ENCODE peak calls at places on chromosomes 12 and 14, in nine cellular contexts. D is retina; S is hepatocyte; I is kidney tubule cell; J is uterus; N is aorta; F is T-helper 2 cell; E is stimulated activated CD4-positive, alpha-beta T cell treated with anti-CD3 and anti-CD28 coated beads, Interleukin-1b, Interleukin-23, amount 100 ng/mL, for 48 hours; G is GM03348. T is an unnamed sample.
A peak's percentile ranks its signal among the peaks of the same experiment; 100 is the strongest.

GRCh38 chr12:88406905-88407304 is 173.4 kb downstream of the KITLG start:
- DNase-seq in D (no peak), S (no peak), I (no peak), J (no peak), N (no peak), F (no peak), E (no peak), G (no peak), T (no peak)

GRCh38 chr12:50353869-50354593 is 42.4 kb downstream of the FAM186A start:
- DNase-seq in D (no peak), S (no peak), I (no peak), J (no peak), N (no peak), F (no peak), E (no peak), G (no peak), T (no peak)

GRCh38 chr14:74846168-74846567 is 29.8 kb downstream of the PROX2 start:
- DNase-seq in D (no peak), S (peak; percentile 15), I (no peak), J (no peak), N (no peak), F (no peak), E (no peak), G (peak; percentile 43), T (no peak)

GRCh38 chr12:101855364-101855884 is 22.0 kb upstream of the DRAM1 start:
- DNase-seq in D (no peak), S (peak; percentile 36), I (no peak), J (no peak), N (no peak), F (no peak), E (no peak), G (no peak), T (peak; percentile 83)

GRCh38 chr12:28937196-28937595 is 211.9 kb upstream of the FAR2 start:
- DNase-seq in D (no peak), S (no peak), I (peak; percentile 66), J (no peak), N (no peak), F (no peak), E (no peak), G (peak; percentile 54), T (peak; percentile 93)

GRCh38 chr14:26200675-26201074 is 397.2 kb downstream of the NOVA1 start:
- DNase-seq in D (no peak), S (no peak), I (peak; percentile 78), J (no peak), N (no peak), F (no peak), E (no peak), G (peak; percentile 8), T (peak; percentile 59)

GRCh38 chr12:105219261-105220018 is 16.5 kb downstream of the APPL2 start:
- DNase-seq in D (no peak), S (no peak), I (no peak), J (no peak), N (no peak), F (no peak), E (no peak), G (no peak), T (no peak)

GRCh38 chr12:6888360-6888759 is 15.3 kb upstream of the SPSB2 start:
- DNase-seq in D (no peak), S (no peak), I (no peak), J (no peak), N (no peak), F (no peak), E (no peak), G (no peak), T (peak; percentile 52)

GRCh38 chr12:68772714-68773113 is 26.7 kb downstream of the SLC35E3 start:
- DNase-seq in D (no peak), S (no peak), I (no peak), J (no peak), N (no peak), F (no peak), E (no peak), G (no peak), T (no peak)

GRCh38 chr14:100381386-100382105 is 58.4 kb downstream of the SLC25A47 start:
- DNase-seq in D (no peak), S (no peak), I (no peak), J (no peak), N (no peak), F (no peak), E (no peak), G (no peak), T (no peak)

GRCh38 chr14:67426161-67426560 is 14.2 kb upstream of the PLEK2 start:
- DNase-seq in D (no peak), S (no peak), I (no peak), J (no peak), N (peak; percentile 31), F (no peak), E (no peak), G (no peak), T (no peak)

GRCh38 chr12:121958521-121959240 is 40.3 kb downstream of the CFAP251 start:
- DNase-seq in D (peak; percentile 28), S (no peak), I (no peak), J (no peak), N (no peak), F (no peak), E (no peak), G (peak; percentile 20), T (no peak)

GRCh38 chr14:101630056-101630960 is 69.0 kb downstream of the DIO3 start:
- DNase-seq in D (no peak), S (no peak), I (no peak), J (no peak), N (no peak), F (no peak), E (no peak), G (no peak), T (no peak)

GRCh38 chr14:68608235-68608962 is 184.5 kb downstream of the ZFP36L1 start:
- DNase-seq in D (no peak), S (no peak), I (no peak), J (peak; percentile 22), N (no peak), F (no peak), E (no peak), G (no peak), T (no peak)

GRCh38 chr12:21945002-21945401 is 3.8 kb upstream of the ABCC9 start:
- DNase-seq in D (no peak), S (no peak), I (no peak), J (no peak), N (no peak), F (no peak), E (no peak), G (no peak), T (peak; percentile 28)

GRCh38 chr14:98984719-98985041 is 287.3 kb downstream of the BCL11B start:
- DNase-seq in D (no peak), S (no peak), I (no peak), J (no peak), N (no peak), F (peak; percentile 69), E (peak; percentile 73), G (no peak), T (no peak)

GRCh38 chr14:92436115-92436776 is 77.3 kb upstream of the RIN3 start:
- DNase-seq in D (no peak), S (no peak), I (no peak), J (no peak), N (peak; percentile 10), F (no peak), E (no peak), G (no peak), T (no peak)

GRCh38 chr12:108442077-108442476 is 73.0 kb upstream of the FICD start:
- DNase-seq in D (no peak), S (no peak), I (no peak), J (no peak), N (no peak), F (no peak), E (no peak), G (no peak), T (no peak)

GRCh38 chr12:129844662-129845061 is 59.2 kb downstream of the TMEM132D start:
- DNase-seq in D (no peak), S (no peak), I (peak; percentile 67), J (no peak), N (no peak), F (no peak), E (no peak), G (no peak), T (no peak)

GRCh38 chr12:125187780-125188741 is 122.8 kb downstream of the AACS start:
- DNase-seq in D (peak; percentile 54), S (no peak), I (no peak), J (no peak), N (no peak), F (no peak), E (no peak), G (no peak), T (no peak)

GRCh38 chr12:111453071-111453989 is 47.6 kb downstream of the SH2B3 start:
- DNase-seq in D (no peak), S (no peak), I (no peak), J (no peak), N (no peak), F (no peak), E (no peak), G (peak; percentile 1), T (no peak)

GRCh38 chr12:85413266-85413665 is 133.2 kb downstream of the ALX1 start:
- DNase-seq in D (no peak), S (no peak), I (no peak), J (no peak), N (no peak), F (no peak), E (no peak), G (no peak), T (peak; percentile 16)

GRCh38 chr12:107302649-107303386 is 209.5 kb upstream of the CRY1 start:
- DNase-seq in D (no peak), S (no peak), I (peak; percentile 58), J (no peak), N (no peak), F (no peak), E (no peak), G (no peak), T (peak; percentile 49)

GRCh38 chr12:86772688-86773087 is 516.5 kb upstream of the MGAT4C start:
- DNase-seq in D (no peak), S (no peak), I (peak; percentile 26), J (no peak), N (no peak), F (no peak), E (no peak), G (no peak), T (peak; percentile 78)

GRCh38 chr12:105836235-105836634 is 302.5 kb downstream of the NUAK1 start:
- DNase-seq in D (no peak), S (no peak), I (no peak), J (no peak), N (no peak), F (no peak), E (no peak), G (no peak), T (no peak)

GRCh38 chr14:93984987-93985410 is 8.6 kb upstream of the ASB2 start:
- DNase-seq in D (no peak), S (peak; percentile 74), I (peak; percentile 76), J (peak; percentile 51), N (no peak), F (no peak), E (no peak), G (peak; percentile 80), T (peak; percentile 14)

GRCh38 chr12:119956047-119956446 is 33.0 kb upstream of the BICDL1 start:
- DNase-seq in D (no peak), S (no peak), I (no peak), J (no peak), N (no peak), F (no peak), E (no peak), G (no peak), T (no peak)

GRCh38 chr12:106759526-106760183 is 14.8 kb upstream of the RIC8B start:
- DNase-seq in D (peak; percentile 19), S (no peak), I (no peak), J (no peak), N (no peak), F (no peak), E (no peak), G (no peak), T (no peak)

GRCh38 chr14:31206536-31207286 is 882 bp downstream of the HECTD1 start:
- DNase-seq in D (no peak), S (peak; percentile 40), I (peak; percentile 44), J (peak; percentile 39), N (peak; percentile 81), F (peak; percentile 37), E (peak; percentile 68), G (peak; percentile 47), T (no peak)

GRCh38 chr12:12265571-12266388 is 1.1 kb downstream of the LRP6 start:
- DNase-seq in D (peak; percentile 42), S (peak; percentile 31), I (peak; percentile 41), J (no peak), N (no peak), F (no peak), E (no peak), G (peak; percentile 37), T (peak; percentile 17)

GRCh38 chr14:21723431-21724045 is 49.9 kb upstream of the OR4E1 start:
- DNase-seq in D (peak; percentile 11), S (peak; percentile 34), I (peak; percentile 17), J (no peak), N (no peak), F (peak; percentile 22), E (peak; percentile 53), G (no peak), T (peak; percentile 8)

T was measured in bronchial epithelial cell.